ENCODE peak calls at places on chromosomes 11 and 22, in seven cellular contexts. D is DMS153; T is stimulated activated CD4-positive, alpha-beta T cell treated with anti-CD3 and anti-CD28 coated beads, Interleukin-15, amount 100 ng/mL, for 48 hours; S is fibroblast of the conjunctiva; I is PC-3; W is colonic mucosa; B is putamen. F is an unnamed sample.

GRCh38 chr22:19669570-19669969 is 44.7 kb upstream of the SEPTIN5 start:
- DNase-seq in D (no peak), T (no peak), S (no peak), I (no peak), W (no peak), B (no peak), F (no peak)

GRCh38 chr11:24321229-24321628 is 175.6 kb upstream of the LUZP2 start:
- DNase-seq in D (no peak), T (no peak), S (no peak), I (no peak), W (no peak), B (no peak), F (no peak)

GRCh38 chr11:100682247-100682969 is 4.7 kb upstream of the ARHGAP42 start:
- DNase-seq in D (no peak), T (no peak), S (peak; percentile 17), I (peak; percentile 78), W (no peak), B (no peak), F (peak; percentile 68)

GRCh38 chr11:130561441-130561881 is 113.0 kb downstream of the ADAMTS15 start:
- DNase-seq in D (no peak), T (no peak), S (no peak), I (peak; percentile 22), W (no peak), B (no peak), F (no peak)

GRCh38 chr11:74696932-74697687 is 34.1 kb downstream of the CHRDL2 start:
- DNase-seq in D (no peak), T (no peak), S (peak; percentile 51), I (no peak), W (peak; percentile 41), B (no peak), F (no peak)

GRCh38 chr11:4054643-4055042 is 40.0 kb upstream of the RRM1 start:
- DNase-seq in D (no peak), T (no peak), S (no peak), I (no peak), W (no peak), B (no peak), F (no peak)

GRCh38 chr11:43984519-43985385 is 42.3 kb downstream of the C11orf96 start:
- DNase-seq in D (no peak), T (no peak), S (no peak), I (no peak), W (no peak), B (no peak), F (no peak)

GRCh38 chr11:112260490-112260889 is at the start of gene PLET1:
- DNase-seq in D (no peak), T (no peak), S (no peak), I (peak; percentile 83), W (no peak), B (no peak), F (no peak)

GRCh38 chr22:48745842-48746788 is 1081.6 kb downstream of the BRD1 start:
- DNase-seq in D (no peak), T (no peak), S (no peak), I (no peak), W (no peak), B (no peak), F (no peak)

GRCh38 chr22:41998361-41999261 is at the start of gene WBP2NL:
- DNase-seq in D (no peak), T (peak; percentile 86), S (peak; percentile 62), I (peak; percentile 69), W (peak; percentile 91), B (peak; percentile 83), F (peak; percentile 98)

GRCh38 chr11:68314886-68315580 is 2.6 kb downstream of the LRP5 start:
- DNase-seq in D (no peak), T (no peak), S (no peak), I (peak; percentile 93), W (peak; percentile 82), B (no peak), F (no peak)

GRCh38 chr22:37747090-37747714 is 50.4 kb downstream of the TRIOBP start:
- DNase-seq in D (no peak), T (no peak), S (no peak), I (peak; percentile 80), W (peak; percentile 60), B (no peak), F (no peak)

GRCh38 chr11:133619397-133619796 is 87.1 kb upstream of the OPCML start:
- DNase-seq in D (no peak), T (no peak), S (no peak), I (no peak), W (no peak), B (no peak), F (no peak)

GRCh38 chr22:36608987-36609386 is 80.0 kb upstream of the EIF3D start:
- DNase-seq in D (no peak), T (no peak), S (no peak), I (no peak), W (no peak), B (no peak), F (no peak)

GRCh38 chr11:65861165-65861505 is 902 bp downstream of the MUS81 start:
- DNase-seq in D (no peak), T (no peak), S (no peak), I (peak; percentile 35), W (no peak), B (no peak), F (no peak)

GRCh38 chr11:112265659-112266409 is 5.2 kb upstream of the PLET1 start:
- DNase-seq in D (no peak), T (no peak), S (no peak), I (no peak), W (no peak), B (no peak), F (no peak)

F was measured in Karpas-422.